ENCODE peak calls at places on chromosomes 12 and 14, in four cellular contexts. One of them, this sample, is unnamed.

GRCh38 chr14:73254247-73255004 is 17.1 kb downstream of the PAPLN start:
- DNase-seq in HCEC 1CT: no peak
- DNase-seq in NCI-H460: no peak
- DNase-seq in fibroblast of mammary gland: no peak
- DNase-seq in this sample: no peak

GRCh38 chr12:19482551-19483109 is 43.3 kb downstream of the AEBP2 start:
- DNase-seq in fibroblast of mammary gland: no peak
- DNase-seq in NCI-H460: no peak
- DNase-seq in HCEC 1CT: no peak
- DNase-seq in this sample: peak

GRCh38 chr14:50943261-50943942 is 881 bp downstream of the PYGL start:
- DNase-seq in NCI-H460: peak
- DNase-seq in HCEC 1CT: peak
- DNase-seq in fibroblast of mammary gland: peak
- DNase-seq in this sample: peak

GRCh38 chr14:61839452-61839851 is 77.2 kb downstream of the SNAPC1 start:
- DNase-seq in fibroblast of mammary gland: peak
- DNase-seq in NCI-H460: no peak
- DNase-seq in HCEC 1CT: peak
- DNase-seq in this sample: peak

GRCh38 chr12:9127484-9127883 is 11.8 kb upstream of the A2M start:
- DNase-seq in NCI-H460: no peak
- DNase-seq in fibroblast of mammary gland: no peak
- DNase-seq in HCEC 1CT: no peak
- DNase-seq in this sample: no peak

GRCh38 chr12:48985475-48985897 is 7.4 kb downstream of the WNT1 start:
- DNase-seq in fibroblast of mammary gland: no peak
- DNase-seq in NCI-H460: no peak
- DNase-seq in HCEC 1CT: no peak
- DNase-seq in this sample: no peak

GRCh38 chr12:80714055-80714454 is 2.7 kb upstream of the MYF5 start:
- DNase-seq in NCI-H460: no peak
- DNase-seq in HCEC 1CT: no peak
- DNase-seq in fibroblast of mammary gland: peak
- DNase-seq in this sample: peak

GRCh38 chr12:131137836-131138637 is 184.3 kb downstream of the ADGRD1 start:
- DNase-seq in HCEC 1CT: no peak
- DNase-seq in NCI-H460: no peak
- DNase-seq in fibroblast of mammary gland: peak
- DNase-seq in this sample: no peak

GRCh38 chr12:123761841-123762714 is at the start of gene DNAH10:
- DNase-seq in NCI-H460: no peak
- DNase-seq in fibroblast of mammary gland: peak
- DNase-seq in HCEC 1CT: no peak
- DNase-seq in this sample: no peak

GRCh38 chr12:117045175-117045997 is 53.8 kb downstream of the TESC start:
- DNase-seq in HCEC 1CT: no peak
- DNase-seq in NCI-H460: no peak
- DNase-seq in fibroblast of mammary gland: no peak
- DNase-seq in this sample: no peak

GRCh38 chr14:43872222-43872621 is 634.9 kb downstream of the FSCB start:
- DNase-seq in HCEC 1CT: no peak
- DNase-seq in fibroblast of mammary gland: no peak
- DNase-seq in NCI-H460: no peak
- DNase-seq in this sample: no peak

GRCh38 chr12:109937371-109937770 is 37.3 kb downstream of the TCHP start:
- DNase-seq in fibroblast of mammary gland: no peak
- DNase-seq in HCEC 1CT: no peak
- DNase-seq in NCI-H460: no peak
- DNase-seq in this sample: no peak

GRCh38 chr12:55676707-55677106 is 31.0 kb downstream of the ITGA7 start:
- DNase-seq in HCEC 1CT: no peak
- DNase-seq in fibroblast of mammary gland: peak
- DNase-seq in NCI-H460: no peak
- DNase-seq in this sample: no peak

GRCh38 chr14:68047910-68048309 is 228.3 kb downstream of the RAD51B start:
- DNase-seq in NCI-H460: no peak
- DNase-seq in HCEC 1CT: peak
- DNase-seq in fibroblast of mammary gland: peak
- DNase-seq in this sample: peak

GRCh38 chr14:103418508-103418818 is 33.2 kb downstream of the MARK3 start:
- DNase-seq in NCI-H460: no peak
- DNase-seq in HCEC 1CT: peak
- DNase-seq in fibroblast of mammary gland: peak
- DNase-seq in this sample: peak

GRCh38 chr12:55619352-55620138 is 17.1 kb upstream of the OR10P1 start:
- DNase-seq in NCI-H460: peak
- DNase-seq in HCEC 1CT: peak
- DNase-seq in fibroblast of mammary gland: peak
- DNase-seq in this sample: peak

This sample was measured in fibroblast of pulmonary artery.